ENCODE peak calls at places on chromosome 20, in six cellular contexts. One of them, this sample, is unnamed.

GRCh38 chr20:15619816-15620215 is 953.4 kb downstream of the KIF16B start:
- DNase-seq in H1: no peak
- DNase-seq in mesenchymal stem cell: no peak
- DNase-seq in neuronal stem cell: no peak
- DNase-seq in IMR-90: no peak
- DNase-seq in mesendoderm: no peak
- DNase-seq in this sample: no peak

GRCh38 chr20:32116079-32116521 is 6.6 kb downstream of the TM9SF4 start:
- DNase-seq in H1: no peak
- DNase-seq in mesenchymal stem cell: no peak
- DNase-seq in mesendoderm: no peak
- DNase-seq in neuronal stem cell: no peak
- DNase-seq in IMR-90: peak; percentile 22
- DNase-seq in this sample: no peak

GRCh38 chr20:22940350-22940749 is 94.8 kb upstream of the SSTR4 start:
- DNase-seq in neuronal stem cell: no peak
- DNase-seq in H1: no peak
- DNase-seq in IMR-90: no peak
- DNase-seq in mesenchymal stem cell: no peak
- DNase-seq in mesendoderm: no peak
- DNase-seq in this sample: no peak

GRCh38 chr20:58174708-58175287 is 53.7 kb downstream of the ANKRD60 start:
- DNase-seq in mesenchymal stem cell: no peak
- DNase-seq in H1: no peak
- DNase-seq in neuronal stem cell: no peak
- DNase-seq in IMR-90: no peak
- DNase-seq in mesendoderm: no peak
- DNase-seq in this sample: no peak

GRCh38 chr20:52785678-52786077 is 186.5 kb upstream of the TSHZ2 start:
- DNase-seq in neuronal stem cell: no peak
- DNase-seq in H1: no peak
- DNase-seq in mesendoderm: no peak
- DNase-seq in IMR-90: no peak
- DNase-seq in mesenchymal stem cell: peak; percentile 7
- DNase-seq in this sample: no peak

GRCh38 chr20:63850689-63851547 is 10.4 kb upstream of the ABHD16B start:
- DNase-seq in mesenchymal stem cell: no peak
- DNase-seq in H1: no peak
- DNase-seq in IMR-90: no peak
- DNase-seq in mesendoderm: no peak
- DNase-seq in neuronal stem cell: no peak
- DNase-seq in this sample: no peak

GRCh38 chr20:62819494-62820174 is 2.8 kb downstream of the COL9A3 start:
- DNase-seq in mesenchymal stem cell: no peak
- DNase-seq in neuronal stem cell: no peak
- DNase-seq in H1: no peak
- DNase-seq in mesendoderm: no peak
- DNase-seq in IMR-90: peak; percentile 50
- DNase-seq in this sample: no peak

GRCh38 chr20:37714973-37715657 is 21.3 kb downstream of the CTNNBL1 start:
- DNase-seq in neuronal stem cell: no peak
- DNase-seq in H1: no peak
- DNase-seq in mesendoderm: no peak
- DNase-seq in IMR-90: peak; percentile 64
- DNase-seq in mesenchymal stem cell: peak; percentile 77
- DNase-seq in this sample: no peak

GRCh38 chr20:3987296-3987695 is 28.1 kb downstream of the RNF24 start:
- DNase-seq in mesenchymal stem cell: no peak
- DNase-seq in H1: no peak
- DNase-seq in mesendoderm: no peak
- DNase-seq in IMR-90: no peak
- DNase-seq in neuronal stem cell: no peak
- DNase-seq in this sample: no peak

GRCh38 chr20:16001286-16001685 is 572.0 kb downstream of the KIF16B start:
- DNase-seq in neuronal stem cell: no peak
- DNase-seq in H1: no peak
- DNase-seq in mesendoderm: no peak
- DNase-seq in IMR-90: no peak
- DNase-seq in mesenchymal stem cell: no peak
- DNase-seq in this sample: no peak

GRCh38 chr20:35968930-35969329 is 540 bp downstream of the CNBD2 start:
- DNase-seq in mesendoderm: no peak
- DNase-seq in neuronal stem cell: no peak
- DNase-seq in H1: no peak
- DNase-seq in IMR-90: no peak
- DNase-seq in mesenchymal stem cell: no peak
- DNase-seq in this sample: no peak

GRCh38 chr20:46171476-46171875 is 53.4 kb downstream of the CD40 start:
- DNase-seq in H1: no peak
- DNase-seq in mesenchymal stem cell: no peak
- DNase-seq in IMR-90: no peak
- DNase-seq in mesendoderm: no peak
- DNase-seq in neuronal stem cell: no peak
- DNase-seq in this sample: no peak

GRCh38 chr20:63519765-63520593 is 586 bp upstream of the PPDPF start:
- DNase-seq in mesendoderm: no peak
- DNase-seq in mesenchymal stem cell: peak; percentile 66
- DNase-seq in IMR-90: peak; percentile 29
- DNase-seq in neuronal stem cell: peak; percentile 87
- DNase-seq in H1: peak; percentile 86
- DNase-seq in this sample: peak; percentile 80

GRCh38 chr20:59985864-59986263 is 27.6 kb downstream of the CDH26 start:
- DNase-seq in H1: no peak
- DNase-seq in mesendoderm: peak; percentile 49
- DNase-seq in mesenchymal stem cell: no peak
- DNase-seq in IMR-90: no peak
- DNase-seq in neuronal stem cell: no peak
- DNase-seq in this sample: no peak

GRCh38 chr20:4549711-4550259 is 171.9 kb upstream of the PRND start:
- DNase-seq in neuronal stem cell: no peak
- DNase-seq in IMR-90: no peak
- DNase-seq in H1: no peak
- DNase-seq in mesenchymal stem cell: peak; percentile 69
- DNase-seq in mesendoderm: no peak
- DNase-seq in this sample: no peak

GRCh38 chr20:47346172-47346571 is 10.3 kb downstream of the ZMYND8 start:
- DNase-seq in mesenchymal stem cell: no peak
- DNase-seq in IMR-90: no peak
- DNase-seq in mesendoderm: no peak
- DNase-seq in H1: no peak
- DNase-seq in neuronal stem cell: no peak
- DNase-seq in this sample: no peak

GRCh38 chr20:61796738-61797137 is 268.9 kb downstream of the TAF4 start:
- DNase-seq in H1: no peak
- DNase-seq in mesenchymal stem cell: no peak
- DNase-seq in mesendoderm: no peak
- DNase-seq in IMR-90: no peak
- DNase-seq in neuronal stem cell: no peak
- DNase-seq in this sample: no peak

GRCh38 chr20:25270829-25271251 is 23.0 kb downstream of the PYGB start:
- DNase-seq in neuronal stem cell: no peak
- DNase-seq in mesenchymal stem cell: no peak
- DNase-seq in H1: peak; percentile 29
- DNase-seq in IMR-90: no peak
- DNase-seq in mesendoderm: no peak
- DNase-seq in this sample: peak; percentile 10

GRCh38 chr20:3890410-3890751 is 1.2 kb downstream of the PANK2 start:
- DNase-seq in H1: no peak
- DNase-seq in mesendoderm: no peak
- DNase-seq in mesenchymal stem cell: peak; percentile 52
- DNase-seq in IMR-90: peak; percentile 56
- DNase-seq in neuronal stem cell: no peak
- DNase-seq in this sample: no peak

GRCh38 chr20:50788868-50789125 is 6.1 kb upstream of the BCAS4 start:
- DNase-seq in mesendoderm: no peak
- DNase-seq in H1: no peak
- DNase-seq in IMR-90: no peak
- DNase-seq in neuronal stem cell: no peak
- DNase-seq in mesenchymal stem cell: no peak
- DNase-seq in this sample: no peak
- H3K23ac ChIP-seq in mesendoderm: no peak overlapping the region
- H3K23ac ChIP-seq in H1: no peak overlapping the region
- H3K23ac ChIP-seq in IMR-90: peak overlapping the region; percentile 23
- H3K23ac ChIP-seq in neuronal stem cell: no peak overlapping the region
- H3K23ac ChIP-seq in mesenchymal stem cell: no peak overlapping the region
- H3K23ac ChIP-seq in this sample: no peak overlapping the region

GRCh38 chr20:34928411-34928810 is 27.2 kb downstream of the GSS start:
- DNase-seq in mesenchymal stem cell: no peak
- DNase-seq in H1: no peak
- DNase-seq in neuronal stem cell: no peak
- DNase-seq in mesendoderm: no peak
- DNase-seq in IMR-90: no peak
- DNase-seq in this sample: no peak
- H2BK15ac ChIP-seq in mesenchymal stem cell: no peak overlapping the region
- H2BK15ac ChIP-seq in H1: no peak overlapping the region
- H2BK15ac ChIP-seq in neuronal stem cell: no peak overlapping the region
- H2BK15ac ChIP-seq in mesendoderm: no peak overlapping the region
- H2BK15ac ChIP-seq in IMR-90: no peak overlapping the region
- H2BK15ac ChIP-seq in this sample: no peak overlapping the region

DNA sequence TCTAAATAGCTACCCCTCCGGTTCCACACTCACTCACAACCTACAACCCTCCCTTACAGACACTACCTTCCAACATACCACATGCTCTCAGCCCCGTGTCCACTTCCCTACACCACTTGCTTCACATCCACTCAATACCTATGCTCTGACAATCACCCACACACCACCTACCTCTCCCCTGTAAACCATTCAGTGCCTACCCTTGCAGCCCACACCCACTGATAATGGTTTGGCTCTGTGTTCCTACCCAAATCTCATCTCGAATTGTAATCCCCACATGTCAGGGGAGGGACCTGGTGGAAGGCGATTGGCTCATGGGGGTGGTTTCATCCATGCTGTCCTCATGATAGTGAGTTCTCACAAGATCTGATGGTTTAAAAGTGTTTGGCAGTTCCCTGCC is 9.8 kb upstream of the ZNF343 start:
- DNase-seq in IMR-90: no peak
- DNase-seq in H1: no peak
- DNase-seq in mesenchymal stem cell: no peak
- DNase-seq in mesendoderm: no peak
- DNase-seq in neuronal stem cell: no peak
- DNase-seq in this sample: no peak
- H3K23ac ChIP-seq in IMR-90: no peak overlapping the region
- H3K23ac ChIP-seq in H1: no peak overlapping the region
- H3K23ac ChIP-seq in mesenchymal stem cell: no peak overlapping the region
- H3K23ac ChIP-seq in mesendoderm: no peak overlapping the region
- H3K23ac ChIP-seq in neuronal stem cell: no peak overlapping the region
- H3K23ac ChIP-seq in this sample: no peak overlapping the region

GRCh38 chr20:20888273-20888656 is 175.8 kb upstream of the RALGAPA2 start:
- DNase-seq in IMR-90: no peak
- DNase-seq in mesenchymal stem cell: no peak
- DNase-seq in mesendoderm: no peak
- DNase-seq in H1: no peak
- DNase-seq in neuronal stem cell: no peak
- DNase-seq in this sample: no peak
- H2BK15ac ChIP-seq in IMR-90: no peak overlapping the region
- H2BK15ac ChIP-seq in mesenchymal stem cell: no peak overlapping the region
- H2BK15ac ChIP-seq in mesendoderm: no peak overlapping the region
- H2BK15ac ChIP-seq in H1: no peak overlapping the region
- H2BK15ac ChIP-seq in neuronal stem cell: no peak overlapping the region
- H2BK15ac ChIP-seq in this sample: no peak overlapping the region

GRCh38 chr20:5877128-5877527 is 73.2 kb downstream of the TRMT6 start:
- DNase-seq in IMR-90: no peak
- DNase-seq in mesenchymal stem cell: no peak
- DNase-seq in mesendoderm: no peak
- DNase-seq in H1: no peak
- DNase-seq in neuronal stem cell: no peak
- DNase-seq in this sample: no peak
- H3K23ac ChIP-seq in IMR-90: no peak overlapping the region
- H3K23ac ChIP-seq in mesenchymal stem cell: no peak overlapping the region
- H3K23ac ChIP-seq in mesendoderm: no peak overlapping the region
- H3K23ac ChIP-seq in H1: no peak overlapping the region
- H3K23ac ChIP-seq in neuronal stem cell: no peak overlapping the region
- H3K23ac ChIP-seq in this sample: no peak overlapping the region